ENCODE peak calls at places on chromosome 3, in four cellular contexts. S, F, I and V are unnamed samples. For H3K4me1, the result is how much of the 10 kb centered on the place peaks cover.

GRCh38 chr3:8303466-8303865 is 198.2 kb upstream of the LMCD1 start:
- DNase-seq in S (no peak), F (no peak), I (no peak), V (no peak)

GRCh38 chr3:38562467-38562925 is 66.4 kb downstream of the EXOG start:
- DNase-seq in S (no peak), F (no peak), I (no peak), V (no peak)

GRCh38 chr3:161149529-161149928 is 44.4 kb upstream of the B3GALNT1 start:
- DNase-seq in S (no peak), F (no peak), I (no peak), V (no peak)

GRCh38 chr3:71395927-71396695 is 187.4 kb downstream of the FOXP1 start:
- DNase-seq in S (no peak), F (no peak), I (no peak), V (no peak)

GRCh38 chr3:141401095-141401494 is 32.8 kb downstream of the ZBTB38 start:
- DNase-seq in S (no peak), F (no peak), I (no peak), V (no peak)

GRCh38 chr3:54126551-54126950 is 4.2 kb downstream of the CACNA2D3 start:
- DNase-seq in S (no peak), F (no peak), I (no peak), V (no peak)

GRCh38 chr3:56835626-56836025 is 33.9 kb upstream of the ARHGEF3 start:
- DNase-seq in S (no peak), F (no peak), I (no peak), V (no peak)

GRCh38 chr3:48474619-48475018 is 28.1 kb downstream of the ATRIP start:
- DNase-seq in S (peak), F (no peak), I (no peak), V (no peak)

GRCh38 chr3:108345492-108346205 is 49.3 kb downstream of the HHLA2 start:
- DNase-seq in S (no peak), F (no peak), I (no peak), V (no peak)

GRCh38 chr3:132630612-132631011 is 29.0 kb downstream of the ACAD11 start:
- DNase-seq in S (no peak), F (no peak), I (no peak), V (no peak)

GRCh38 chr3:61442696-61443095 is 118.7 kb upstream of the PTPRG start:
- DNase-seq in S (no peak), F (no peak), I (no peak), V (no peak)

GRCh38 chr3:102885289-102885688 is 450.5 kb downstream of the ZPLD1 start:
- DNase-seq in S (no peak), F (no peak), I (no peak), V (no peak)

GRCh38 chr3:134028486-134029255 is 1.1 kb downstream of the SLCO2A1 start:
- DNase-seq in S (peak), F (no peak), I (no peak), V (no peak)

GRCh38 chr3:167694121-167694520 is 40.4 kb upstream of the WDR49 start:
- DNase-seq in S (no peak), F (no peak), I (no peak), V (no peak)

GRCh38 chr3:127458698-127459097 is 131.8 kb downstream of the TPRA1 start:
- DNase-seq in S (peak), F (peak), I (no peak), V (no peak)

GRCh38 chr3:104856743-104857142 is 510.0 kb upstream of the ALCAM start:
- DNase-seq in S (no peak), F (no peak), I (no peak), V (no peak)

GRCh38 chr3:39541917-39542329 is 74.4 kb downstream of the MOBP start:
- DNase-seq in S (no peak), F (no peak), I (no peak), V (peak)

GRCh38 chr3:143901105-143901504 is 52.8 kb upstream of the SLC9A9 start:
- DNase-seq in S (no peak), F (no peak), I (no peak), V (no peak)

GRCh38 chr3:122343654-122344053 is 18.6 kb downstream of the CSTA start:
- DNase-seq in S (no peak), F (no peak), I (no peak), V (no peak)

GRCh38 chr3:17808994-17809393 is 66.6 kb upstream of the TBC1D5 start:
- DNase-seq in S (no peak), F (no peak), I (no peak), V (no peak)
- TF ChIP-seq EZH2 in S (no peak), F (no peak), I (no peak), V (no peak)

GRCh38 chr3:45639044-45639392 is 44.5 kb downstream of the LIMD1 start:
- DNase-seq in S (no peak), F (no peak), I (no peak), V (no peak)

GRCh38 chr3:45635475-45636256 is 41.1 kb downstream of the LIMD1 start:
- DNase-seq in S (no peak), F (no peak), I (no peak), V (no peak)

GRCh38 chr3:45640724-45641361 is 46.3 kb downstream of the LIMD1 start:
- DNase-seq in S (no peak), F (no peak), I (no peak), V (no peak)

GRCh38 chr3:45640091-45640507 is 45.5 kb downstream of the LIMD1 start:
- DNase-seq in S (no peak), F (no peak), I (no peak), V (no peak)

GRCh38 chr3:45638299-45639043 is 43.9 kb downstream of the LIMD1 start:
- DNase-seq in S (no peak), F (no peak), I (no peak), V (no peak)
- TF ChIP-seq EGR1 in S (no peak), F (no peak), I (no peak), V (no peak)

GRCh38 chr3:4571690-4572334 is 78.7 kb downstream of the ITPR1 start:
- DNase-seq in S (no peak), F (no peak), I (no peak), V (no peak)

GRCh38 chr3:4565806-4566501 is 72.8 kb downstream of the ITPR1 start:
- DNase-seq in S (no peak), F (no peak), I (no peak), V (no peak)

GRCh38 chr3:4564928-4565586 is 71.9 kb downstream of the ITPR1 start:
- DNase-seq in S (no peak), F (no peak), I (no peak), V (no peak)

GRCh38 chr3:4570840-4571621 is 77.9 kb downstream of the ITPR1 start:
- DNase-seq in S (no peak), F (no peak), I (no peak), V (no peak)

DNA sequence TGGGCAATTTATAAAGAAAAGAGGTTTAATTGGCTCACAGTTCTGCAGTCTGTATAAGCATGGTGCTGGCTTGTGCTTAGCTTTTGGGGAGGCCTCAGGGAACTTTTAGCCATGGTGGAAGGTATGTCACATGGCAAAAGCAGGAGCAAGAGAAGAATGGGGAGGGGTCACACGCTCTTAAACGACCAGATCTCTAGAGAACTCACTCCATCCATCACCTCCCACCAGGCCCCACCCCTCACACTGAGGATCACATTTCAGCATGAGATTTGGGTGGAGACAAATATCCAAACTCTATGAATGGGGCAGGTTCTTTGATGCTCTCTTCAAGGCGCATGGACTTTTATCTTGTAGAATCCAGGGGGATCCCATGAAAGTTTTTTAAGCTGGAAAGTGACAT is 75.7 kb downstream of the ITPR1 start:
- DNase-seq in S (no peak), F (no peak), I (no peak), V (no peak)
- H3K4me1 ChIP-seq in S (under half), F (under half), I (under half), V (under half)

DNA sequence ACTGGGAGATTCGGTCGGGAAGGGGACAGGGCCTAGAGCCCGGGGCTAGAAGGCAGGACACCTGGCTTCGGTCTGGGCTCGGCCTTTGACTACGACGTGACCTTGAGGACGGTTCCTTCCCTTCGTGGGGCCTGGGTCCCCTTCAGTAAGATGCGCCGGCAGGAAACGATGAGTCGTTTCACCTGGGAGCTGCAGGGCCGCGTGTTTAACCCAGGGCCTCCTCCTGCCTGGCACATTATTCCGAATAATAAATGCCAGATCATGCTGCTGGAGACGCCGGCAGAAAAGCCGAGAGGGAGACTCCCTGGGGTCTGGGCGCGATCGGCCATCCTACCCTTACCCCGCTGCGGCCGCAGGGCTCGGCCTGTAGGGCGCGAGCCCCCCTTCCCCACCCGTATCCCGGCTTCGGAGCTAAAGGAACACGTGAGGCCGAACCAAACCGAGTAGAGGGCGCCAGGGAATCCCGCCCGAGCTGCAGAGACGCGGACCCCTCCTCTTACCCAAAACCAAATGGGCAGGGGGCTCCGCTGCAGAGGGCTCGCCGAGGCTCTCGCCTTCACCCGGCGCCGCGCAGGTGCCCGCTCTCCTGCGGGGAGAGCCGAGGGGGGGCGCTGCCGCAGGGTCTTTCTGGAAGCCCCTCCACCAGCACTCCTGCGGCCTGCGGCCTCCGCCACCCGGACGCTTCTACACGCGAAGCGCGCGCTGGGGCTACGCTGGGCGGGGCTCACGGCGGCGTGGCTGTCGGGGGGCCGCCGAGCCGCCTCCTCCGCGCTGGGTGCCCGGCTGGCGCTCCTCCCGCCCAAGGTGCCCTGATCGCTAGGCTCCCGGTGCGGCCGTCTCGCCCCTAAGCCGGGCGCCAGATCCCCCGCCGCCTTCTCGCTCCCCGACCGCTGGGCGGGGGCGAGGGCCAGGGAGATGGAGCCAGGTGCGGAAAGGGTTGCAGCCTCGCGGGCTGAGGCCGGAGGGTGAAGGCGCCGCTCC is at the start of gene BDH1:
- DNase-seq in S (peak), F (no peak), I (no peak), V (no peak)
- TF ChIP-seq EZH2 in S (no peak), F (no peak), I (no peak), V (no peak)